ENCODE peak calls at places on chromosomes 2 and 18, in ten cellular contexts. R is ovary, T is GM12878, O is tibial nerve, Z is spleen, L is esophagus muscularis mucosa, Q is heart left ventricle, K is vagina, J is testis, P is breast epithelium. W is an unnamed sample.

GRCh38 chr18:10122116-10122515 is 208.3 kb downstream of the VAPA start:
- DNase-seq in R (no peak), T (no peak), O (no peak), Z (no peak), L (no peak), Q (no peak), K (no peak), J (no peak), P (no peak), W (no peak)

GRCh38 chr2:134500211-134500935 is 218.4 kb downstream of the TMEM163 start:
- DNase-seq in R (no peak), T (no peak), O (no peak), Z (no peak), L (no peak), Q (no peak), K (no peak), J (no peak), P (no peak), W (no peak)

GRCh38 chr18:59881728-59882685 is 17.8 kb upstream of the PMAIP1 start:
- DNase-seq in R (no peak), T (no peak), O (no peak), Z (no peak), L (no peak), Q (no peak), K (peak; percentile 54), J (no peak), P (no peak), W (no peak)

GRCh38 chr2:12047761-12048160 is 301.3 kb downstream of the LPIN1 start:
- DNase-seq in R (no peak), T (no peak), O (no peak), Z (no peak), L (no peak), Q (no peak), K (no peak), J (no peak), P (no peak), W (no peak)

GRCh38 chr2:39411186-39411944 is 25.7 kb downstream of the MAP4K3 start:
- DNase-seq in R (no peak), T (no peak), O (no peak), Z (no peak), L (no peak), Q (no peak), K (no peak), J (no peak), P (no peak), W (no peak)

GRCh38 chr2:71154798-71155197 is 24.4 kb downstream of the MPHOSPH10 start:
- DNase-seq in R (no peak), T (peak; percentile 7), O (no peak), Z (no peak), L (no peak), Q (no peak), K (no peak), J (no peak), P (no peak), W (no peak)

GRCh38 chr18:59908790-59909189 is 9.0 kb downstream of the PMAIP1 start:
- DNase-seq in R (no peak), T (no peak), O (no peak), Z (no peak), L (no peak), Q (no peak), K (no peak), J (no peak), P (no peak), W (no peak)

GRCh38 chr2:233228414-233228813 is 23.1 kb upstream of the ATG16L1 start:
- DNase-seq in R (no peak), T (no peak), O (no peak), Z (no peak), L (no peak), Q (no peak), K (no peak), J (no peak), P (no peak), W (no peak)

GRCh38 chr2:9554841-9555337 is 741 bp downstream of the ADAM17 start:
- DNase-seq in R (peak; percentile 67), T (no peak), O (no peak), Z (no peak), L (no peak), Q (peak; percentile 37), K (peak; percentile 90), J (peak; percentile 81), P (no peak), W (no peak)

GRCh38 chr18:8657873-8658521 is 47.4 kb upstream of the MTCL1 start:
- DNase-seq in R (no peak), T (no peak), O (no peak), Z (no peak), L (no peak), Q (no peak), K (no peak), J (peak; percentile 36), P (no peak), W (no peak)

GRCh38 chr2:200788129-200788718 is 23.5 kb upstream of the BZW1 start:
- DNase-seq in R (no peak), T (no peak), O (no peak), Z (no peak), L (no peak), Q (no peak), K (no peak), J (no peak), P (no peak), W (no peak)

GRCh38 chr2:73107211-73107926 is 5.4 kb downstream of the RAB11FIP5 start:
- DNase-seq in R (no peak), T (no peak), O (no peak), Z (peak; percentile 86), L (no peak), Q (no peak), K (peak; percentile 34), J (peak; percentile 53), P (peak; percentile 50), W (no peak)

GRCh38 chr2:196980498-196980897 is 54.0 kb upstream of the PGAP1 start:
- DNase-seq in R (no peak), T (no peak), O (no peak), Z (no peak), L (no peak), Q (no peak), K (no peak), J (no peak), P (no peak), W (no peak)

GRCh38 chr18:58223717-58224424 is 179.8 kb downstream of the NEDD4L start:
- DNase-seq in R (no peak), T (no peak), O (no peak), Z (no peak), L (peak; percentile 90), Q (peak; percentile 38), K (no peak), J (no peak), P (peak; percentile 73), W (no peak)

GRCh38 chr2:144516417-144516980 is 3.4 kb downstream of the ZEB2 start:
- DNase-seq in R (peak; percentile 55), T (no peak), O (no peak), Z (peak; percentile 90), L (no peak), Q (peak; percentile 39), K (no peak), J (no peak), P (no peak), W (no peak)
- TF ChIP-seq POLR2A in R (no peak), T (no peak), O (no peak), Z (no peak), L (no peak), Q (no peak), K (no peak), J (no peak), P (no peak), W (no peak)

GRCh38 chr2:43027496-43027895 is 198.9 kb downstream of the ZFP36L2 start:
- DNase-seq in R (peak; percentile 16), T (no peak), O (no peak), Z (peak; percentile 31), L (no peak), Q (no peak), K (no peak), J (no peak), P (no peak), W (no peak)
- H3K4me1 ChIP-seq in R (peaks cover 15% of the 10 kb centered on the region), T (no peaks in the 10 kb centered on the region), O (peaks cover 34% of the 10 kb centered on the region), Z (peaks cover 37% of the 10 kb centered on the region), L (peaks cover 46% of the 10 kb centered on the region), Q (peaks cover 6% of the 10 kb centered on the region), K (peaks cover 51% of the 10 kb centered on the region), J (peaks cover 19% of the 10 kb centered on the region), P (no peaks in the 10 kb centered on the region), W (peaks cover 41% of the 10 kb centered on the region)

GRCh38 chr2:75865702-75866101 is 155.0 kb upstream of the GCFC2 start:
- DNase-seq in R (no peak), T (no peak), O (no peak), Z (no peak), L (no peak), Q (no peak), K (no peak), J (no peak), P (no peak), W (no peak)

GRCh38 chr2:75870654-75871137 is 160.0 kb upstream of the GCFC2 start:
- DNase-seq in R (no peak), T (no peak), O (no peak), Z (no peak), L (no peak), Q (no peak), K (no peak), J (no peak), P (no peak), W (no peak)

GRCh38 chr2:75865083-75865482 is 154.4 kb upstream of the GCFC2 start:
- DNase-seq in R (no peak), T (no peak), O (no peak), Z (no peak), L (no peak), Q (no peak), K (no peak), J (no peak), P (no peak), W (no peak)

GRCh38 chr2:75870133-75870532 is 159.4 kb upstream of the GCFC2 start:
- DNase-seq in R (no peak), T (no peak), O (no peak), Z (no peak), L (no peak), Q (no peak), K (no peak), J (no peak), P (no peak), W (no peak)
- H3K27me3 ChIP-seq in R (no peaks in the 10 kb centered on the region), T (no peaks in the 10 kb centered on the region), O (no peaks in the 10 kb centered on the region), Z (no peaks in the 10 kb centered on the region), L (no peaks in the 10 kb centered on the region), Q (no peaks in the 10 kb centered on the region), K (no peaks in the 10 kb centered on the region), J (no peaks in the 10 kb centered on the region), P (no peaks in the 10 kb centered on the region), W (no peaks in the 10 kb centered on the region)

GRCh38 chr2:226796012-226796839 is 3.4 kb downstream of the IRS1 start:
- DNase-seq in R (peak; percentile 28), T (no peak), O (no peak), Z (peak; percentile 78), L (no peak), Q (no peak), K (no peak), J (no peak), P (no peak), W (no peak)

GRCh38 chr2:226796840-226797288 is 2.8 kb downstream of the IRS1 start:
- DNase-seq in R (peak; percentile 73), T (no peak), O (no peak), Z (no peak), L (no peak), Q (peak; percentile 43), K (no peak), J (no peak), P (no peak), W (no peak)

GRCh38 chr2:226798422-226799210 is 1.0 kb downstream of the IRS1 start:
- DNase-seq in R (peak; percentile 67), T (no peak), O (no peak), Z (peak; percentile 90), L (no peak), Q (peak; percentile 47), K (peak; percentile 88), J (peak; percentile 53), P (peak; percentile 59), W (no peak)

GRCh38 chr2:226797989-226798421 is 1.6 kb downstream of the IRS1 start:
- DNase-seq in R (no peak), T (no peak), O (no peak), Z (peak; percentile 78), L (no peak), Q (no peak), K (peak; percentile 87), J (no peak), P (no peak), W (no peak)

GRCh38 chr2:226797289-226797988 is 2.2 kb downstream of the IRS1 start:
- DNase-seq in R (peak; percentile 51), T (no peak), O (no peak), Z (peak; percentile 80), L (no peak), Q (peak; percentile 40), K (peak; percentile 87), J (no peak), P (peak; percentile 53), W (no peak)
- TF ChIP-seq POLR2A in R (no peak), T (no peak), O (no peak), Z (no peak), L (no peak), Q (no peak), K (no peak), J (no peak), P (no peak), W (no peak)